ENCODE peak calls at places on chromosome 20, in four cellular contexts. O is adipocyte, G is Karpas-422, L is MG63. A is an unnamed sample. For H3K27me3, the result is how much of the 10 kb centered on the place peaks cover.

GRCh38 chr20:51358032-51358724 is 184.3 kb downstream of the NFATC2 start:
- DNase-seq in O (no peak), G (no peak), L (no peak), A (no peak)

GRCh38 chr20:9617062-9617461 is 102.7 kb downstream of the LAMP5 start:
- DNase-seq in O (peak), G (peak), L (peak), A (peak)

GRCh38 chr20:47985092-47985850 is 200.0 kb upstream of the SULF2 start:
- DNase-seq in O (peak), G (peak), L (peak), A (peak)

GRCh38 chr20:45970646-45971424 is 1.2 kb downstream of the ZNF335 start:
- DNase-seq in O (peak), G (peak), L (peak), A (no peak)

GRCh38 chr20:6395695-6396094 is 272.9 kb upstream of the FERMT1 start:
- DNase-seq in O (no peak), G (no peak), L (no peak), A (no peak)

GRCh38 chr20:1335961-1336698 is 7.2 kb upstream of the SDCBP2 start:
- DNase-seq in O (no peak), G (no peak), L (no peak), A (no peak)

GRCh38 chr20:1632228-1632577 is 12.4 kb upstream of the SIRPB1 start:
- DNase-seq in O (no peak), G (no peak), L (no peak), A (no peak)

GRCh38 chr20:44039741-44040140 is 125.1 kb downstream of the TOX2 start:
- DNase-seq in O (no peak), G (no peak), L (no peak), A (no peak)

GRCh38 chr20:36808317-36809257 is 35.0 kb upstream of the DSN1 start:
- DNase-seq in O (peak), G (peak), L (peak), A (peak)

GRCh38 chr20:13839421-13840092 is 54.7 kb downstream of the NDUFAF5 start:
- DNase-seq in O (peak), G (no peak), L (peak), A (peak)

GRCh38 chr20:62830821-62831220 is 14.0 kb downstream of the COL9A3 start:
- DNase-seq in O (no peak), G (peak), L (no peak), A (peak)

GRCh38 chr20:2713285-2713684 is 20.7 kb downstream of the EBF4 start:
- DNase-seq in O (no peak), G (peak), L (no peak), A (no peak)

GRCh38 chr20:10990625-10991382 is 317.0 kb upstream of the JAG1 start:
- DNase-seq in O (no peak), G (no peak), L (no peak), A (no peak)

GRCh38 chr20:13041574-13042457 is 33.0 kb downstream of the SPTLC3 start:
- DNase-seq in O (peak), G (no peak), L (peak), A (no peak)

GRCh38 chr20:61814726-61815125 is 251.0 kb downstream of the TAF4 start:
- DNase-seq in O (no peak), G (no peak), L (no peak), A (no peak)

GRCh38 chr20:61814244-61814643 is 251.4 kb downstream of the TAF4 start:
- DNase-seq in O (no peak), G (no peak), L (no peak), A (no peak)

GRCh38 chr20:61812771-61813485 is 252.8 kb downstream of the TAF4 start:
- DNase-seq in O (no peak), G (no peak), L (no peak), A (no peak)

GRCh38 chr20:61815176-61815575 is 250.5 kb downstream of the TAF4 start:
- DNase-seq in O (no peak), G (no peak), L (no peak), A (no peak)

DNA sequence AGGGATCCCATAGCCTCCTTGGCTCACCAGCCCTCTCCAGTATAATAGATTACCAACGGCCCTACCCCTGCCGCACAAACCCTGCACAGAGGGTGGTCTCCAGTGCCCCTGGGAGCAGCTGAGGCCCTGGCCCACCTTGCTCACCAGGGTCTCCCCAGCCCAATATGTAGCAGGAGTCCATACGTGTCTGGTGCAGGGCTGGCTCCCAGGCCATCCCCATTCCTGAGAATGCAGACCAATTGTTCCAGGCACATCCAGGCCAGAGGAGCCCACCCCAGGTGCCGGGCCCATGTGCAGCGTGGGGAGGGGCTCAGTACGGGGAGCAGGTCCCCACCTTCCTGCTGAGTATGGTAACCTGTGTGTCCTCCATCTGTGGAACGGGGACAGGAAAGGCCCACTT is 251.9 kb downstream of the TAF4 start:
- DNase-seq in O (no peak), G (no peak), L (no peak), A (no peak)
- H3K27me3 ChIP-seq in O (under half), G (under half), L (under half), A (half or more)

GRCh38 chr20:41365785-41366545 is 653 bp downstream of the EMILIN3 start:
- DNase-seq in O (peak), G (no peak), L (no peak), A (no peak)
- H3K27me3 ChIP-seq in O (under half), G (under half), L (under half), A (under half)

DNA sequence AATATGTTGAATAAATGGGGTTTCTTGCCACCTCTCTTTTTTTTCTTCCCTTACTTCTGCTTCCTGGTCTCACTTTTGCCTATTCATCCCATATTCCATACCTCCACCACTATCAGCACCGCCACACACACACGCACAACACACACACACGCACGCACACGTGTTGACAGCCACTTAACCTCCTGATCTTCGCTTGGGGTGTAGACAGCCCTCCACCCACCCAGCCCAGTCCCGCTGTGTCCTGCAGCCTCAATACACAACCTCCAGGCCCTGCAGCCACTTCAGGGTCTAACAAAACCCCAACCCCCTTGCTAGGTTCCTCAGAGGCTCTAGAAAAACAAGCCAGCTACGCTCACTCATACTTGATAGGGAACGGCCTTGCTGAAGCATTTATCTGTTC is 72.3 kb downstream of the LINC00237 start:
- DNase-seq in O (no peak), G (no peak), L (no peak), A (no peak)
- H3K27me3 ChIP-seq in O (under half), G (under half), L (under half), A (under half)

DNA sequence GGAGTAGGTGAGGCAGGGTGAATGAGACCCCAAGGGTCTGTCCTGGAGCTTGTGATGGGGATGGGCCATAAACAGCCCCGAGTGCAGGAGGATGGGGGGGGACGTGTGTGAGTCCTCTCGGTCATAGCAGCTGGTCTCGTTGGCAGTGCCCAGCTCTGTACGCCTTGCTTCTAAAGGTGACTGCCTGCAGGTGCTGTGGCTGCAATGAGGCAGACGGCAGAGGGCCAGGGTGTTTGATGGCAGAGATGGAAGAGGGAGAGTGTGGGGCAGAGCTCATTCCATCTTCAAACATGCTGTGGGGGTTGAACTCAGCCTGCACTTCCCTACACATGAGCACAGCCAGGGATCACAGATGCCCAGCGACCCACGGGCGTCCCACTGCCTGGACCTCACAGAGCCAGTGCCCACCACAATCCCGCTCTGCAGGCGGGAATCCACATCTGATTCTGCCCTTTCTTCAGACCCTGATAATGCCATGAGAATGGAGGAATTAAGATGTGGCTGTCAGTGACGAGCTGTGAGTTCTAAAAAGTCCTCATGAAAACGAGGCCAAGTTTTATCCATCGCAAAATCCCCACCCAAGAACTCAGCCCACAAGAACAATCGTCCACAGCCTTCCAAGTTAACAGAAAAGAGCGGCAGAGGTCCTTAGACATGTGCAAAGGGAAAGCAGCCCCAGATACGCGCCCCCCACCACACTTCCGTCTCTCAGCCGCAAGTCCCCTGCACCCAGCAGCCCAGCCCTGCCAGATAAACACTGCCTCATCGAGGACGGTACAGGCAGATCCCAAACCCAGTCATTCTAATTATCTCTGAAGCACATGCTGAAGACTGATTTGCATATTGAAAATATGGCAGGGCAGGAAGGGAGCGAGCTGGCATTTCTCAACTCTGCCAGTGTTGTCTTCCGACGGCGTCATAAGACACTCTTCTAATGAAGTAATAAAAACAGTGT is 123.1 kb upstream of the CDH4 start:
- DNase-seq in O (no peak), G (no peak), L (no peak), A (no peak)
- H3K27me3 ChIP-seq in O (under half), G (under half), L (under half), A (half or more)

GRCh38 chr20:32288225-32288849 is 10.9 kb downstream of the KIF3B start:
- DNase-seq in O (no peak), G (no peak), L (no peak), A (no peak)
- H3K27me3 ChIP-seq in O (under half), G (under half), L (under half), A (under half)

GRCh38 chr20:33719277-33719988 is 677 bp downstream of the PXMP4 start:
- DNase-seq in O (no peak), G (peak), L (no peak), A (no peak)

GRCh38 chr20:33724439-33725094 is 4.5 kb upstream of the PXMP4 start:
- DNase-seq in O (peak), G (no peak), L (no peak), A (no peak)

GRCh38 chr20:33716498-33716897 is 3.6 kb downstream of the PXMP4 start:
- DNase-seq in O (no peak), G (no peak), L (no peak), A (no peak)

GRCh38 chr20:33721391-33722140 is 1.5 kb upstream of the PXMP4 start:
- DNase-seq in O (no peak), G (no peak), L (no peak), A (no peak)

DNA sequence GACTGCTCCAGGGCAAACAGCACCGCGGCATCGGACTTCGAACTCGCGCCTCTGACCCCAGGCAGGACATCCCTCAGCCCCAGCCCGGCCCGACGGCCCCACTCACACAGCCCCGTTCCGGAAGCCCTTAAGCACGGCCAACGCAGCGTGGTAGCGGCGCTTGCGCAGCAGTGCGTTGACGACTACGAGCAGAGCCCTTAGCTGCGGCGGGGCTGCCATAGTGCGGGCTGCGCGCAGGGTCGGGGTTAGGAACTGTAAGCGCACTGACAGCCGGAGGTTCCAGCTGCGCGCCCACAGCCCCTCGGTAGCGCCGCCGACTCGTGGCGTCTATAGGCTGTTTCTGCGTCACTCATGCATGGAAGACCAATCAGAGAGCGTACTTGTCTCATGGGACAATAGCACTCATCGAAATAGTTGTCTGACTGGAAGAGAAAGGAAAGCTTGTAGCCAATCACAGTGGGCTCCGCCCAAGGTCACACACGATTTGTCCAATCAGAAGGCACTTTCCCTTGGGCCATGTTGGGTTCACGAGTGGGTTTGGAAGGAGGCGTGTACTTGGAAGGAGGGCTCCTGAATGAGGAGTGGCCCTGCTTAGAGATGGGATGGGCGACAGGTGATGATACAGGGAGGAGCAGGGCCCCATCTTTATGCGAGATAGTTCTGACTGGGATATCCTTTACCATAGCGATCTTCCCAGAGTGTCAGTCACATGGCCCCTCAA is at the start of gene PXMP4:
- DNase-seq in O (peak), G (peak), L (peak), A (peak)
- H3K27me3 ChIP-seq in O (under half), G (under half), L (under half), A (under half)